ENCODE peak calls at places on chromosomes 6 and 20, in ten cellular contexts. A is upper lobe of left lung, K is suprapubic skin, R is breast epithelium, E is K562, D is prostate gland, B is Panc1, I is H1, T is HepG2, U is GM23338. G is an unnamed sample.

GRCh38 chr20:48581167-48581566 is 246.6 kb downstream of the PREX1 start:
- DNase-seq in A (no peak), K (peak; percentile 32), T (no peak), U (no peak), D (no peak), R (no peak), E (no peak), I (no peak), B (no peak), G (no peak)

GRCh38 chr6:50443144-50443543 is 270.2 kb upstream of the TFAP2D start:
- DNase-seq in R (no peak), E (no peak), I (no peak), K (no peak), D (no peak), U (no peak), T (no peak), B (no peak), A (no peak), G (no peak)

GRCh38 chr20:57723816-57724215 is 14.0 kb upstream of the PMEPA1 start:
- DNase-seq in D (no peak), B (no peak), R (no peak), A (no peak), K (no peak), E (no peak), U (no peak), I (no peak), T (no peak), G (no peak)

GRCh38 chr6:30570263-30570662 is 979 bp upstream of the ABCF1 start:
- DNase-seq in D (no peak), R (no peak), E (no peak), K (no peak), U (no peak), B (no peak), I (no peak), T (peak; percentile 72), A (no peak), G (no peak)

GRCh38 chr20:61548069-61548468 is 296.0 kb downstream of the CDH4 start:
- DNase-seq in U (no peak), R (no peak), T (no peak), D (no peak), K (no peak), B (no peak), I (no peak), E (no peak), A (no peak), G (no peak)

GRCh38 chr20:32479012-32479411 is 106.1 kb downstream of the NOL4L start:
- DNase-seq in R (no peak), A (no peak), T (no peak), E (no peak), I (no peak), D (no peak), B (no peak), U (no peak), K (no peak), G (no peak)

GRCh38 chr20:48718914-48719578 is 108.8 kb downstream of the PREX1 start:
- DNase-seq in U (no peak), T (no peak), E (no peak), A (no peak), K (no peak), I (no peak), R (no peak), D (no peak), B (no peak), G (no peak)

GRCh38 chr6:152975204-152975915 is 7.5 kb downstream of the FBXO5 start:
- DNase-seq in D (no peak), R (no peak), K (no peak), A (no peak), I (no peak), T (no peak), U (no peak), E (no peak), B (no peak), G (no peak)

GRCh38 chr6:144162977-144163376 is 12.7 kb downstream of the STX11 start:
- DNase-seq in K (no peak), D (no peak), R (no peak), A (no peak), B (no peak), I (no peak), E (no peak), T (no peak), U (no peak), G (no peak)

GRCh38 chr6:35293681-35294080 is 3.9 kb upstream of the DEF6 start:
- DNase-seq in E (no peak), K (no peak), D (no peak), R (no peak), A (no peak), B (no peak), T (no peak), U (no peak), I (no peak), G (no peak)

GRCh38 chr6:163383912-163384311 is 30.6 kb upstream of the QKI start:
- DNase-seq in K (no peak), I (no peak), D (no peak), R (no peak), A (no peak), B (no peak), E (no peak), U (no peak), T (no peak), G (no peak)

GRCh38 chr6:51199733-51200132 is 381.1 kb downstream of the TFAP2B start:
- DNase-seq in I (no peak), T (no peak), B (no peak), K (no peak), E (no peak), A (no peak), U (no peak), R (no peak), D (no peak), G (no peak)

DNA sequence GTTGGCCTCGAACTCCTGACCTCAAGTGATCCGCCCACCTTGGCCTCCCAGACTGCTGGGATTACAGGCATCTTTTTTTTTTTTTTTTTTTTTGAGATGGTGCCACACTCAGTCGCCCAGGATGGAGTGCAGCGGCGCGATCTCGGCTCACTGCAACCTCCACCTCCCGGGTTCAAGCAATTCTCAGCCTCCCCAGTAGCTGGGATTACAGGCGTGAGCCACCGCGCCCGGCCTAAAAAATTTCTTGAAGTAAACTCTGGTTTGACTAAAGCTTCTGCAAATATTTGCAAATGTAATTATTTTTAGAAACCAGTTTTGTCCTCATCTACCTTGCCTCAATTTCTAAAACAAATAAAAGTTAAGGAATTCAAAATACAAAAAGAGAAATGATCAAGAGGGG is 1.2 kb downstream of the IBTK start:
- DNase-seq in A (peak; percentile 23), E (no peak), K (no peak), R (no peak), D (no peak), U (no peak), B (no peak), I (no peak), T (peak; percentile 7), G (no peak)
- H3K4me3 ChIP-seq in A (peak overlapping the region; percentile 96), E (peak overlapping the region; percentile 83), K (peak overlapping the region; percentile 87), R (peak overlapping the region; percentile 94), D (no peak overlapping the region), U (peak overlapping the region; percentile 85), B (peak overlapping the region; percentile 65), I (peak overlapping the region; percentile 95), T (peak overlapping the region; percentile 87), G (peak overlapping the region; percentile 81)

DNA sequence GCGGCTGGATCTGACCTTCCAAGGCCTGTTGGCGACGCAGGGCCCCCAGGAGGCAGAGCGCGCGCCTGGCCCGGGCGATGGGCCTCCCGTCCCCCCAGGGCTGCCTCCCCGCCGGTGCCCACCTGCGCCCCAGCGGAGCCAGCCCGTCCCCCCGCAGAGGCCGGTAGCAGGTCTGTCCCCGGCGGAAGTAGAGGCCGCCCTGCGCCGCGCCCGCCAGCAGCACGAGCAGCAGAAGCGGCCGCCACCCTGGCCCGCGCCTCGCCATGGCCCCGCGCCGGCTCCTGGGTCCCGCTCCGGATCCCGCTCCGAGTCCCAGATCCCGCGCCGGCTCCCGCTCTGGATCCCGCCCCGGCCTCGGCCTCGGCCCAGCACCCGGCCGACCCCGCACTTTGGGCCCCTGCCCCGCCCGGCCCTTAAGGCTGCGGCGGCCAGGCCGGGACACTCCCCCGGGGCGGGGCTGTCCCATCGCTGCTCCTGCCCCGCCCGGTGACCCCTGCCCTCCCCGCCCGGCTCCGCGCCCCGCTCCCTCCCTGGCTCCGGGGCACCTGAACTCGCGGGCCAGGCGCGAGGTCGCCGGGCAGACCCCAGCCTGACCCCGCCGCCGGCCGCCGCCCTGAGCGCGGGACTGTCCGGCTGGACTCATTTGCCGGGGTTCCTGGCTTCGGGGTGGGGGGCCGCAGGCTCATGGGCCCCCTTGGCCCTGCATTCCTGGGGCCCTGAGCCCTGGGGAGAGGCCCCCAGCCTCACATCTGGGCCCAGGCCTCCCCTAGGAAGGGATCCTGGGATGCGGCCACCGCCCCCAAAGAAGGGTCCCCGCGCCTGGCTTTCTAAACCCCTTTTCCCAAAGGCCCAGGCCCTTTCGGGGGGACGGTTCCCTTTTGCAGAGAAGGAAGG is at the start of gene CTSZ:
- DNase-seq in E (peak; percentile 95), U (peak; percentile 85), R (no peak), I (no peak), A (peak; percentile 94), D (no peak), B (no peak), K (no peak), T (no peak), G (no peak)
- TF ChIP-seq POLR2AphosphoS5 in E (no peak), U (no peak), R (no peak), I (no peak), A (peak; percentile 56), D (no peak), B (peak; percentile 37), K (no peak), T (no peak), G (no peak)

GRCh38 chr6:146381486-146381885 is 162.1 kb upstream of the RAB32 start:
- DNase-seq in K (no peak), T (no peak), E (no peak), U (peak; percentile 50), B (no peak), D (no peak), A (no peak), R (no peak), I (no peak), G (no peak)
- TF ChIP-seq CTCF in K (no peak), T (no peak), E (no peak), U (peak; percentile 45), B (peak; percentile 23), D (no peak), A (no peak), R (no peak), I (no peak), G (no peak)

GRCh38 chr6:31737315-31738047 is 1.2 kb upstream of the CLIC1 start:
- DNase-seq in T (peak; percentile 99), A (no peak), I (no peak), D (no peak), U (peak; percentile 56), E (no peak), B (no peak), K (no peak), R (no peak), G (no peak)

GRCh38 chr6:31739639-31740396 is at the start of gene MSH5:
- DNase-seq in D (peak; percentile 99), U (peak; percentile 100), K (peak; percentile 99), B (peak; percentile 96), E (peak; percentile 100), T (peak; percentile 100), I (peak; percentile 99), R (peak; percentile 99), A (peak; percentile 100), G (no peak)

GRCh38 chr6:31736768-31737314 is 511 bp upstream of the CLIC1 start:
- DNase-seq in T (peak; percentile 33), I (no peak), E (no peak), R (no peak), A (no peak), U (no peak), B (no peak), K (no peak), D (no peak), G (no peak)

GRCh38 chr6:31736026-31736767 is at the start of gene CLIC1:
- DNase-seq in T (peak; percentile 88), A (peak; percentile 93), U (peak; percentile 90), I (peak; percentile 50), R (peak; percentile 88), D (peak; percentile 87), K (peak; percentile 95), E (peak; percentile 97), B (no peak), G (no peak)

GRCh38 chr6:31738048-31738979 is 1.5 kb upstream of the MSH5 start:
- DNase-seq in R (peak; percentile 74), E (peak; percentile 75), K (no peak), B (no peak), U (peak; percentile 50), A (no peak), I (no peak), T (peak; percentile 97), D (peak; percentile 92), G (no peak)
- H3K4me3 ChIP-seq in R (peak overlapping the region; percentile 42), E (peak overlapping the region; percentile 28), K (peak overlapping the region; percentile 14), B (peak overlapping the region; percentile 6), U (peak overlapping the region; percentile 96), A (no peak overlapping the region), I (no peak overlapping the region), T (peak overlapping the region; percentile 92), D (no peak overlapping the region), G (no peak overlapping the region)